ENCODE peak calls at places on chromosome 17, in six cellular contexts. One of them, this sample, is unnamed.

GRCh38 chr17:8459109-8459508 is 23.4 kb downstream of the NDEL1 start:
- DNase-seq in activated CD8-positive, alpha-beta T cell treated with anti-CD3 and anti-CD28 coated beads for 36 hours: no peak
- DNase-seq in stomach: no peak
- DNase-seq in thoracic aorta: no peak
- DNase-seq in nephron progenitor cell: no peak
- DNase-seq in WERI-Rb-1: no peak
- DNase-seq in this sample: no peak

GRCh38 chr17:63443053-63443452 is 3.1 kb downstream of the CYB561 start:
- DNase-seq in activated CD8-positive, alpha-beta T cell treated with anti-CD3 and anti-CD28 coated beads for 36 hours: no peak
- DNase-seq in stomach: no peak
- DNase-seq in thoracic aorta: no peak
- DNase-seq in nephron progenitor cell: no peak
- DNase-seq in WERI-Rb-1: no peak
- DNase-seq in this sample: no peak

GRCh38 chr17:31413871-31414589 is 22.6 kb downstream of the RAB11FIP4 start:
- DNase-seq in activated CD8-positive, alpha-beta T cell treated with anti-CD3 and anti-CD28 coated beads for 36 hours: no peak
- DNase-seq in stomach: no peak
- DNase-seq in thoracic aorta: no peak
- DNase-seq in nephron progenitor cell: no peak
- DNase-seq in WERI-Rb-1: no peak
- DNase-seq in this sample: peak; percentile 51

GRCh38 chr17:28494445-28495188 is 11.5 kb upstream of the FOXN1 start:
- DNase-seq in activated CD8-positive, alpha-beta T cell treated with anti-CD3 and anti-CD28 coated beads for 36 hours: peak; percentile 84
- DNase-seq in stomach: peak; percentile 80
- DNase-seq in thoracic aorta: no peak
- DNase-seq in nephron progenitor cell: peak; percentile 91
- DNase-seq in WERI-Rb-1: peak; percentile 81
- DNase-seq in this sample: peak; percentile 85

GRCh38 chr17:82091264-82092066 is 6.6 kb downstream of the FASN start:
- DNase-seq in activated CD8-positive, alpha-beta T cell treated with anti-CD3 and anti-CD28 coated beads for 36 hours: no peak
- DNase-seq in stomach: no peak
- DNase-seq in thoracic aorta: no peak
- DNase-seq in nephron progenitor cell: no peak
- DNase-seq in WERI-Rb-1: no peak
- DNase-seq in this sample: peak; percentile 10

GRCh38 chr17:78748730-78749317 is 33.2 kb downstream of the CYTH1 start:
- DNase-seq in activated CD8-positive, alpha-beta T cell treated with anti-CD3 and anti-CD28 coated beads for 36 hours: peak; percentile 88
- DNase-seq in stomach: peak; percentile 62
- DNase-seq in thoracic aorta: no peak
- DNase-seq in nephron progenitor cell: no peak
- DNase-seq in WERI-Rb-1: no peak
- DNase-seq in this sample: no peak

GRCh38 chr17:40069751-40070643 is 7.2 kb downstream of the THRA start:
- DNase-seq in activated CD8-positive, alpha-beta T cell treated with anti-CD3 and anti-CD28 coated beads for 36 hours: peak; percentile 72
- DNase-seq in stomach: peak; percentile 78
- DNase-seq in thoracic aorta: no peak
- DNase-seq in nephron progenitor cell: no peak
- DNase-seq in WERI-Rb-1: peak; percentile 68
- DNase-seq in this sample: no peak

GRCh38 chr17:58667934-58668597 is 23.8 kb downstream of the TEX14 start:
- DNase-seq in activated CD8-positive, alpha-beta T cell treated with anti-CD3 and anti-CD28 coated beads for 36 hours: no peak
- DNase-seq in stomach: no peak
- DNase-seq in thoracic aorta: no peak
- DNase-seq in nephron progenitor cell: no peak
- DNase-seq in WERI-Rb-1: no peak
- DNase-seq in this sample: no peak

GRCh38 chr17:69503711-69504110 is 89.2 kb downstream of the MAP2K6 start:
- DNase-seq in activated CD8-positive, alpha-beta T cell treated with anti-CD3 and anti-CD28 coated beads for 36 hours: no peak
- DNase-seq in stomach: no peak
- DNase-seq in thoracic aorta: no peak
- DNase-seq in nephron progenitor cell: no peak
- DNase-seq in WERI-Rb-1: no peak
- DNase-seq in this sample: no peak

DNA sequence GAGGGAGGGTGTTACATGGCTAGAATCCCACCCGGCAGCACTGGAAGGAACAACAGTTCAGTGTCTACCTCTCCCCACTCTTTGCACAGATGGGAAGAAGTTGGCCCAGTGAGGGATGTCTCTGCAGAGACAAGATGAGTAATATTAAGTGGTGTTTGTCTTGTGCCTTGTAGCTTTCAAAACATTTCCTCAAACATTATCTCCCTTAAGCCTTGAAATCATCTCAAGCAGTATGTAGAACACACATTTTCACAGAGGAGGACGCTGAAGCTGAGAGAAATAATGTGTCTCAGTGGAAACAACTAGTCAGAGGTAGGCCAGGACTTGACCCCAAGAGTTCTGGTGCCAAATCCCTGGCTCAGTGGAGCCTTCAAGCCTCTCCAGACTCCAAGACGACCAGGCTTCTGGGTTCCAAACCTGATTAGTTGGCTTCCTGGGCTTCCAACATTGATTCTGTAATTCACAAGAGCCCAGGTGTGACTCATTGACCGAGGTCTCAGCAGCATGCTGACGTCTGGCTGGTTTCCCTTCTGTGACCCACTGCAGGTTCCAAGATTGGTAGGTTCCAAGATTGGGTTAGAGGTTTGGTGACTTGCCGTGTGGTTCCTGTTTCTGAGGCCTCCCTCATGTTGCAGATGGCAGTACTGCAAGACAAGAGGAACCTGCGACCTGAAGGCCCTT is 7.4 kb downstream of the RNF112 start:
- DNase-seq in activated CD8-positive, alpha-beta T cell treated with anti-CD3 and anti-CD28 coated beads for 36 hours: peak; percentile 29
- DNase-seq in stomach: no peak
- DNase-seq in thoracic aorta: no peak
- DNase-seq in nephron progenitor cell: no peak
- DNase-seq in WERI-Rb-1: no peak
- DNase-seq in this sample: no peak
- TF ChIP-seq CTCF in activated CD8-positive, alpha-beta T cell treated with anti-CD3 and anti-CD28 coated beads for 36 hours: no peak
- TF ChIP-seq CTCF in stomach: no peak
- TF ChIP-seq CTCF in thoracic aorta: no peak
- TF ChIP-seq CTCF in nephron progenitor cell: no peak
- TF ChIP-seq CTCF in WERI-Rb-1: no peak
- TF ChIP-seq CTCF in this sample: no peak

GRCh38 chr17:44351961-44352921 is 7.1 kb downstream of the GRN start:
- DNase-seq in activated CD8-positive, alpha-beta T cell treated with anti-CD3 and anti-CD28 coated beads for 36 hours: no peak
- DNase-seq in stomach: no peak
- DNase-seq in thoracic aorta: no peak
- DNase-seq in nephron progenitor cell: no peak
- DNase-seq in WERI-Rb-1: peak; percentile 9
- DNase-seq in this sample: no peak

GRCh38 chr17:44348988-44349364 is 3.9 kb downstream of the GRN start:
- DNase-seq in activated CD8-positive, alpha-beta T cell treated with anti-CD3 and anti-CD28 coated beads for 36 hours: no peak
- DNase-seq in stomach: no peak
- DNase-seq in thoracic aorta: no peak
- DNase-seq in nephron progenitor cell: no peak
- DNase-seq in WERI-Rb-1: no peak
- DNase-seq in this sample: no peak

GRCh38 chr17:44349553-44350070 is 4.5 kb downstream of the GRN start:
- DNase-seq in activated CD8-positive, alpha-beta T cell treated with anti-CD3 and anti-CD28 coated beads for 36 hours: no peak
- DNase-seq in stomach: no peak
- DNase-seq in thoracic aorta: no peak
- DNase-seq in nephron progenitor cell: no peak
- DNase-seq in WERI-Rb-1: peak; percentile 10
- DNase-seq in this sample: no peak

GRCh38 chr17:44351464-44351863 is 6.4 kb downstream of the GRN start:
- DNase-seq in activated CD8-positive, alpha-beta T cell treated with anti-CD3 and anti-CD28 coated beads for 36 hours: no peak
- DNase-seq in stomach: no peak
- DNase-seq in thoracic aorta: no peak
- DNase-seq in nephron progenitor cell: no peak
- DNase-seq in WERI-Rb-1: peak; percentile 8
- DNase-seq in this sample: no peak

DNA sequence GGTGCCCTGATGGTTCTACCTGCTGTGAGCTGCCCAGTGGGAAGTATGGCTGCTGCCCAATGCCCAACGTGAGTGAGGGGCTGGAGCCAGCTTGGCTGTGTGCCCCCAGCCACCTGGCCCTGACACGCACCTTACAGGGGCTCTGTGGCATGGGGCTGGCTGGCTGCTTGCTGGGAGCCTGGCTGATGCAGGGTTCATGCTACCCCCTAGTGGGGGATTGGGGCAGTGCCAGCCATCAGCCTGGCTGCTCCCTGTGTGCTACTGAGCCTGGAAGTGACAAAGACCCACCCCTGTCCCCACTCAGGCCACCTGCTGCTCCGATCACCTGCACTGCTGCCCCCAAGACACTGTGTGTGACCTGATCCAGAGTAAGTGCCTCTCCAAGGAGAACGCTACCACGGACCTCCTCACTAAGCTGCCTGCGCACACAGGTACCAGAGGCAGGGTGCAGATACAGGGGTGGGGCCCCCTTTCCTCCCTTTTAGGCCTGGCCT is 5.7 kb downstream of the GRN start:
- DNase-seq in activated CD8-positive, alpha-beta T cell treated with anti-CD3 and anti-CD28 coated beads for 36 hours: peak; percentile 86
- DNase-seq in stomach: peak; percentile 75
- DNase-seq in thoracic aorta: no peak
- DNase-seq in nephron progenitor cell: peak; percentile 84
- DNase-seq in WERI-Rb-1: peak; percentile 88
- DNase-seq in this sample: peak; percentile 90
- TF ChIP-seq CTCF in activated CD8-positive, alpha-beta T cell treated with anti-CD3 and anti-CD28 coated beads for 36 hours: peak; percentile 80
- TF ChIP-seq CTCF in stomach: peak; percentile 60
- TF ChIP-seq CTCF in thoracic aorta: peak; percentile 60
- TF ChIP-seq CTCF in nephron progenitor cell: peak; percentile 85
- TF ChIP-seq CTCF in WERI-Rb-1: peak; percentile 100
- TF ChIP-seq CTCF in this sample: peak; percentile 89

GRCh38 chr17:55726440-55726839 is 3.8 kb upstream of the TMEM100 start:
- DNase-seq in activated CD8-positive, alpha-beta T cell treated with anti-CD3 and anti-CD28 coated beads for 36 hours: no peak
- DNase-seq in stomach: peak; percentile 30
- DNase-seq in thoracic aorta: peak; percentile 28
- DNase-seq in nephron progenitor cell: no peak
- DNase-seq in WERI-Rb-1: no peak
- DNase-seq in this sample: no peak

GRCh38 chr17:55720917-55721836 is 1.5 kb downstream of the TMEM100 start:
- DNase-seq in activated CD8-positive, alpha-beta T cell treated with anti-CD3 and anti-CD28 coated beads for 36 hours: no peak
- DNase-seq in stomach: no peak
- DNase-seq in thoracic aorta: no peak
- DNase-seq in nephron progenitor cell: no peak
- DNase-seq in WERI-Rb-1: no peak
- DNase-seq in this sample: no peak

GRCh38 chr17:55723488-55723848 is 804 bp upstream of the TMEM100 start:
- DNase-seq in activated CD8-positive, alpha-beta T cell treated with anti-CD3 and anti-CD28 coated beads for 36 hours: no peak
- DNase-seq in stomach: no peak
- DNase-seq in thoracic aorta: no peak
- DNase-seq in nephron progenitor cell: no peak
- DNase-seq in WERI-Rb-1: no peak
- DNase-seq in this sample: no peak

GRCh38 chr17:55722016-55722706 is 503 bp downstream of the TMEM100 start:
- DNase-seq in activated CD8-positive, alpha-beta T cell treated with anti-CD3 and anti-CD28 coated beads for 36 hours: no peak
- DNase-seq in stomach: no peak
- DNase-seq in thoracic aorta: no peak
- DNase-seq in nephron progenitor cell: no peak
- DNase-seq in WERI-Rb-1: no peak
- DNase-seq in this sample: no peak

DNA sequence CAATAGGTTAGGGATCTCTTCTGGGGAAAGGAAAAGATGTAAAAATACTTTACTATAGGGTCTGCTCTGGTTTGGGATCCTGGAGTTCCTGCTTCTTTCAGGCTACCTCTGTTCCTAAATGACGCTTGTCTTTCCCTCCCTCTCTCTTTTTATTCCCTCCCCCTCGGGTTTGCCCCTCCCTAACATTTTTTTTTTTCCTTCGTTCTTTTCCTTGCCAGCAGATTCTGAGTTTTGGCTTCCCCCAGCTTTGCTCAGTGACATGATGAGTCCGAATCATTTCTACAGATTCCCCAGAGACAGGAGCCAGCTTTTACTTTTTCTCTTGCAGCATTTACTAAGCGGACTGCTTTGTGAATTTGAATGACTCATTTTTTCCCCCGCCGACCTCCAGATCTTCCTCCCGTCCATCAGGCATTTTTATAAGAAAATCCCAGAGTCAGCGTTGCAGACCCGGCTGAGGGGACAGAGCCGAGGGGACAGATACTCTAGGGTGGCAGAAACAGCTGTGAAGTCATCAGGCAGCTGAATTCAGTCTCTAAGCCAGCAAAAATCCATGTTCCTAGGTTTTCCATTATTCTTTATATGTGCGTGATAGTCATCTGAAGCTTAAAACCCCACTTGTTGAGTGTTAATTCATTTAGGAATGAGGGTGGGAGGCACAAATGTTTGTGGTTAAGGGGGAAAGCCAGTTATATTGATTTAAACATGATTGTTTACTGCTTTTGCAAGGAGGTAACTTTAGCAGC is at the start of gene TMEM100:
- DNase-seq in activated CD8-positive, alpha-beta T cell treated with anti-CD3 and anti-CD28 coated beads for 36 hours: no peak
- DNase-seq in stomach: no peak
- DNase-seq in thoracic aorta: no peak
- DNase-seq in nephron progenitor cell: no peak
- DNase-seq in WERI-Rb-1: no peak
- DNase-seq in this sample: no peak
- TF ChIP-seq CTCF in activated CD8-positive, alpha-beta T cell treated with anti-CD3 and anti-CD28 coated beads for 36 hours: no peak
- TF ChIP-seq CTCF in stomach: no peak
- TF ChIP-seq CTCF in thoracic aorta: no peak
- TF ChIP-seq CTCF in nephron progenitor cell: no peak
- TF ChIP-seq CTCF in WERI-Rb-1: no peak
- TF ChIP-seq CTCF in this sample: no peak

GRCh38 chr17:76081295-76082210 is 2.6 kb downstream of the ZACN start:
- DNase-seq in activated CD8-positive, alpha-beta T cell treated with anti-CD3 and anti-CD28 coated beads for 36 hours: no peak
- DNase-seq in stomach: no peak
- DNase-seq in thoracic aorta: no peak
- DNase-seq in nephron progenitor cell: no peak
- DNase-seq in WERI-Rb-1: no peak
- DNase-seq in this sample: no peak

GRCh38 chr17:76080934-76081287 is 1.9 kb downstream of the ZACN start:
- DNase-seq in activated CD8-positive, alpha-beta T cell treated with anti-CD3 and anti-CD28 coated beads for 36 hours: no peak
- DNase-seq in stomach: no peak
- DNase-seq in thoracic aorta: no peak
- DNase-seq in nephron progenitor cell: no peak
- DNase-seq in WERI-Rb-1: no peak
- DNase-seq in this sample: no peak

GRCh38 chr17:76078859-76079576 is at the start of gene ZACN:
- DNase-seq in activated CD8-positive, alpha-beta T cell treated with anti-CD3 and anti-CD28 coated beads for 36 hours: no peak
- DNase-seq in stomach: no peak
- DNase-seq in thoracic aorta: no peak
- DNase-seq in nephron progenitor cell: no peak
- DNase-seq in WERI-Rb-1: no peak
- DNase-seq in this sample: no peak

GRCh38 chr17:76080207-76080933 is 1.4 kb downstream of the ZACN start:
- DNase-seq in activated CD8-positive, alpha-beta T cell treated with anti-CD3 and anti-CD28 coated beads for 36 hours: no peak
- DNase-seq in stomach: no peak
- DNase-seq in thoracic aorta: no peak
- DNase-seq in nephron progenitor cell: peak; percentile 33
- DNase-seq in WERI-Rb-1: no peak
- DNase-seq in this sample: peak; percentile 44

DNA sequence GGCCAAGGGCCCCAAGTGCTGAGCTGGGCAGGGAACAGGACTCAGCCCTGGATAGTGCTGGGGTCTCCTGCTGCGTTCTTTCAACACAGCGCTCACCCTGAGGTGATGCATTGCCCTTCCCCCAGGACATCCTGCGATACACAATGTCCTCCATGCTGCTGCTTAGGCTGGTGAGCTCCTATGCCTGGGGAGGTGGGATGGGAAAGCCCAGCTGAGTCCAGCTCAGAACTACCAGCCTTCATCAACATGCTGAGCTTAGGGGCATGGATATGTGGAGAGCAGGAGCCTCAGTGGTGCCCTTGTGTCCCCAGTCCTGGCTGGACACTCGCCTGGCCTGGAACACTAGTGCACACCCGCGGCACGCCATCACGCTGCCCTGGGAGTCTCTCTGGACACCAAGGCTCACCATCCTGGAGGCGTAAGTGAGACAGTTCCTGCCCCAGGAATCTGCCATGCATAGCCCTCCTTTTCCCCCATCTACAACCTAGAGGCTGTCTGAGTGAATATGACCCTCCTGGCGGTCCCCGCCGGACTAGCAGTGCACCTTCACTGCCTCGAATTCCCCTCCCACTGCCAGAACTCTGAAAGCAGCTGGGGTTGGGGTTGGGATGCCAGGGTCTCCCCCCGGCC is 710 bp downstream of the ZACN start:
- DNase-seq in activated CD8-positive, alpha-beta T cell treated with anti-CD3 and anti-CD28 coated beads for 36 hours: peak; percentile 27
- DNase-seq in stomach: no peak
- DNase-seq in thoracic aorta: no peak
- DNase-seq in nephron progenitor cell: peak; percentile 39
- DNase-seq in WERI-Rb-1: peak; percentile 55
- DNase-seq in this sample: no peak
- TF ChIP-seq CTCF in activated CD8-positive, alpha-beta T cell treated with anti-CD3 and anti-CD28 coated beads for 36 hours: no peak
- TF ChIP-seq CTCF in stomach: no peak
- TF ChIP-seq CTCF in thoracic aorta: no peak
- TF ChIP-seq CTCF in nephron progenitor cell: no peak
- TF ChIP-seq CTCF in WERI-Rb-1: peak; percentile 40
- TF ChIP-seq CTCF in this sample: no peak